ENCODE peak calls at places on chromosomes 7 and 10, in ten cellular contexts. One of them, this sample, is unnamed.

GRCh38 chr7:132390705-132391104 is 185.6 kb downstream of the PLXNA4 start:
- DNase-seq in gastrocnemius medialis: no peak
- DNase-seq in tibial nerve: no peak
- DNase-seq in uterus: no peak
- DNase-seq in astrocyte of the spinal cord: peak
- DNase-seq in spleen: no peak
- DNase-seq in prostate gland: no peak
- DNase-seq in HCT116: no peak
- DNase-seq in A549: peak
- DNase-seq in mucosa of descending colon: no peak
- DNase-seq in this sample: no peak

GRCh38 chr7:65827366-65827765 is 45.5 kb upstream of the VKORC1L1 start:
- DNase-seq in HCT116: no peak
- DNase-seq in prostate gland: no peak
- DNase-seq in mucosa of descending colon: no peak
- DNase-seq in uterus: no peak
- DNase-seq in gastrocnemius medialis: no peak
- DNase-seq in spleen: no peak
- DNase-seq in tibial nerve: no peak
- DNase-seq in A549: no peak
- DNase-seq in astrocyte of the spinal cord: no peak
- DNase-seq in this sample: no peak

GRCh38 chr7:118195837-118196474 is 12.0 kb downstream of the LSM8 start:
- DNase-seq in astrocyte of the spinal cord: peak
- DNase-seq in uterus: peak
- DNase-seq in prostate gland: peak
- DNase-seq in tibial nerve: peak
- DNase-seq in gastrocnemius medialis: no peak
- DNase-seq in HCT116: peak
- DNase-seq in A549: peak
- DNase-seq in spleen: no peak
- DNase-seq in mucosa of descending colon: no peak
- DNase-seq in this sample: peak

GRCh38 chr7:125599387-125599786 is 669.8 kb upstream of the POT1 start:
- DNase-seq in HCT116: no peak
- DNase-seq in gastrocnemius medialis: no peak
- DNase-seq in tibial nerve: no peak
- DNase-seq in prostate gland: no peak
- DNase-seq in uterus: no peak
- DNase-seq in A549: no peak
- DNase-seq in astrocyte of the spinal cord: no peak
- DNase-seq in spleen: no peak
- DNase-seq in mucosa of descending colon: no peak
- DNase-seq in this sample: no peak

GRCh38 chr10:117312430-117312829 is 62.8 kb downstream of the PDZD8 start:
- DNase-seq in astrocyte of the spinal cord: no peak
- DNase-seq in prostate gland: no peak
- DNase-seq in uterus: no peak
- DNase-seq in gastrocnemius medialis: no peak
- DNase-seq in mucosa of descending colon: no peak
- DNase-seq in tibial nerve: no peak
- DNase-seq in HCT116: no peak
- DNase-seq in A549: no peak
- DNase-seq in spleen: no peak
- DNase-seq in this sample: no peak

GRCh38 chr7:85426487-85426960 is 239.7 kb upstream of the SEMA3D start:
- DNase-seq in HCT116: no peak
- DNase-seq in gastrocnemius medialis: no peak
- DNase-seq in mucosa of descending colon: no peak
- DNase-seq in prostate gland: no peak
- DNase-seq in spleen: no peak
- DNase-seq in astrocyte of the spinal cord: peak
- DNase-seq in A549: no peak
- DNase-seq in tibial nerve: peak
- DNase-seq in uterus: no peak
- DNase-seq in this sample: peak

GRCh38 chr10:12434277-12434676 is 84.9 kb downstream of the CAMK1D start:
- DNase-seq in prostate gland: no peak
- DNase-seq in A549: no peak
- DNase-seq in astrocyte of the spinal cord: no peak
- DNase-seq in uterus: no peak
- DNase-seq in tibial nerve: no peak
- DNase-seq in HCT116: no peak
- DNase-seq in mucosa of descending colon: no peak
- DNase-seq in gastrocnemius medialis: no peak
- DNase-seq in spleen: no peak
- DNase-seq in this sample: no peak

GRCh38 chr10:124465003-124465776 is 3.6 kb downstream of the LHPP start:
- DNase-seq in gastrocnemius medialis: no peak
- DNase-seq in uterus: no peak
- DNase-seq in spleen: peak
- DNase-seq in tibial nerve: no peak
- DNase-seq in mucosa of descending colon: no peak
- DNase-seq in astrocyte of the spinal cord: no peak
- DNase-seq in HCT116: no peak
- DNase-seq in A549: no peak
- DNase-seq in prostate gland: no peak
- DNase-seq in this sample: no peak

GRCh38 chr10:29859521-29860130 is 199.8 kb downstream of the JCAD start:
- DNase-seq in astrocyte of the spinal cord: peak
- DNase-seq in gastrocnemius medialis: no peak
- DNase-seq in uterus: no peak
- DNase-seq in A549: no peak
- DNase-seq in mucosa of descending colon: no peak
- DNase-seq in spleen: no peak
- DNase-seq in HCT116: no peak
- DNase-seq in tibial nerve: no peak
- DNase-seq in prostate gland: no peak
- DNase-seq in this sample: no peak

DNA sequence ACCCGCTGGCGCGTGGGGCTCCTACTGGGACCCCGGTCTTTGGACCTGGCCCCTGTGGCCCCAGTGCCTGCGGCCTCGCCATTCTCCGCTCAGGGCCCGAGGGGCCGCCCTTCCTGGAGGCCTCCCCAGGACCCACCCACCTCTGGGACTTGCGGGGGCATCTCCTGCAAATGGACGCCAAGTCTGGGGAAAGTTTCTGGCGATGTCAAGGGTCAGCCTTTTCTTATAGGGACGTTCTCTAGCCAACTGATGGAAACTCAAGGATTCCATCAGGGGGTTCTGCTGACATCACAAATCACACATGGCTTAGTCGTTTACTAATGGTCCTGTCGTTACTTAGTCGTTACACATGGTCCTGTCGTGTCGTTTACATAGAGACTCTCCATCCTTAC is 57.7 kb upstream of the RHOBTB1 start:
- DNase-seq in tibial nerve: no peak
- DNase-seq in mucosa of descending colon: no peak
- DNase-seq in uterus: no peak
- DNase-seq in astrocyte of the spinal cord: no peak
- DNase-seq in gastrocnemius medialis: no peak
- DNase-seq in prostate gland: no peak
- DNase-seq in A549: no peak
- DNase-seq in spleen: no peak
- DNase-seq in HCT116: no peak
- DNase-seq in this sample: no peak
- TF ChIP-seq CTCF in tibial nerve: no peak
- TF ChIP-seq CTCF in mucosa of descending colon: no peak
- TF ChIP-seq CTCF in uterus: no peak
- TF ChIP-seq CTCF in astrocyte of the spinal cord: no peak
- TF ChIP-seq CTCF in gastrocnemius medialis: no peak
- TF ChIP-seq CTCF in prostate gland: no peak
- TF ChIP-seq CTCF in A549: no peak
- TF ChIP-seq CTCF in spleen: no peak
- TF ChIP-seq CTCF in HCT116: no peak
- TF ChIP-seq CTCF in this sample: no peak

GRCh38 chr7:2566890-2567662 is 8.3 kb downstream of the IQCE start:
- DNase-seq in prostate gland: no peak
- DNase-seq in tibial nerve: no peak
- DNase-seq in gastrocnemius medialis: no peak
- DNase-seq in HCT116: no peak
- DNase-seq in spleen: peak
- DNase-seq in A549: no peak
- DNase-seq in mucosa of descending colon: peak
- DNase-seq in astrocyte of the spinal cord: peak
- DNase-seq in uterus: no peak
- DNase-seq in this sample: no peak
- TF ChIP-seq CTCF in prostate gland: no peak
- TF ChIP-seq CTCF in tibial nerve: no peak
- TF ChIP-seq CTCF in gastrocnemius medialis: no peak
- TF ChIP-seq CTCF in HCT116: no peak
- TF ChIP-seq CTCF in spleen: no peak
- TF ChIP-seq CTCF in A549: no peak
- TF ChIP-seq CTCF in mucosa of descending colon: no peak
- TF ChIP-seq CTCF in astrocyte of the spinal cord: no peak
- TF ChIP-seq CTCF in uterus: no peak
- TF ChIP-seq CTCF in this sample: no peak

GRCh38 chr7:43956022-43956421 is 29.8 kb downstream of the UBE2D4 start:
- DNase-seq in spleen: no peak
- DNase-seq in mucosa of descending colon: no peak
- DNase-seq in tibial nerve: no peak
- DNase-seq in gastrocnemius medialis: no peak
- DNase-seq in HCT116: no peak
- DNase-seq in prostate gland: no peak
- DNase-seq in uterus: no peak
- DNase-seq in A549: no peak
- DNase-seq in astrocyte of the spinal cord: no peak
- DNase-seq in this sample: no peak

GRCh38 chr7:43952028-43952427 is 25.8 kb downstream of the UBE2D4 start:
- DNase-seq in HCT116: no peak
- DNase-seq in mucosa of descending colon: no peak
- DNase-seq in spleen: no peak
- DNase-seq in tibial nerve: no peak
- DNase-seq in astrocyte of the spinal cord: no peak
- DNase-seq in A549: no peak
- DNase-seq in prostate gland: no peak
- DNase-seq in uterus: no peak
- DNase-seq in gastrocnemius medialis: no peak
- DNase-seq in this sample: no peak

GRCh38 chr7:43953071-43953470 is 26.8 kb downstream of the UBE2D4 start:
- DNase-seq in uterus: no peak
- DNase-seq in spleen: no peak
- DNase-seq in prostate gland: no peak
- DNase-seq in gastrocnemius medialis: no peak
- DNase-seq in tibial nerve: no peak
- DNase-seq in mucosa of descending colon: no peak
- DNase-seq in astrocyte of the spinal cord: no peak
- DNase-seq in HCT116: no peak
- DNase-seq in A549: no peak
- DNase-seq in this sample: no peak

GRCh38 chr7:43954524-43955228 is 28.4 kb downstream of the UBE2D4 start:
- DNase-seq in A549: peak
- DNase-seq in mucosa of descending colon: peak
- DNase-seq in astrocyte of the spinal cord: peak
- DNase-seq in tibial nerve: peak
- DNase-seq in spleen: no peak
- DNase-seq in gastrocnemius medialis: peak
- DNase-seq in prostate gland: no peak
- DNase-seq in uterus: no peak
- DNase-seq in HCT116: peak
- DNase-seq in this sample: peak
- TF ChIP-seq CTCF in A549: peak
- TF ChIP-seq CTCF in mucosa of descending colon: no peak
- TF ChIP-seq CTCF in astrocyte of the spinal cord: peak
- TF ChIP-seq CTCF in tibial nerve: no peak
- TF ChIP-seq CTCF in spleen: peak
- TF ChIP-seq CTCF in gastrocnemius medialis: peak
- TF ChIP-seq CTCF in prostate gland: no peak
- TF ChIP-seq CTCF in uterus: peak
- TF ChIP-seq CTCF in HCT116: peak
- TF ChIP-seq CTCF in this sample: peak

GRCh38 chr7:2609001-2609411 is 22.8 kb upstream of the TTYH3 start:
- DNase-seq in astrocyte of the spinal cord: peak
- DNase-seq in uterus: no peak
- DNase-seq in gastrocnemius medialis: no peak
- DNase-seq in HCT116: peak
- DNase-seq in tibial nerve: no peak
- DNase-seq in prostate gland: no peak
- DNase-seq in A549: peak
- DNase-seq in mucosa of descending colon: no peak
- DNase-seq in spleen: no peak
- DNase-seq in this sample: no peak
- TF ChIP-seq CTCF in astrocyte of the spinal cord: peak
- TF ChIP-seq CTCF in uterus: peak
- TF ChIP-seq CTCF in gastrocnemius medialis: no peak
- TF ChIP-seq CTCF in HCT116: peak
- TF ChIP-seq CTCF in tibial nerve: peak
- TF ChIP-seq CTCF in prostate gland: no peak
- TF ChIP-seq CTCF in A549: peak
- TF ChIP-seq CTCF in mucosa of descending colon: no peak
- TF ChIP-seq CTCF in spleen: peak
- TF ChIP-seq CTCF in this sample: peak